ENCODE peak calls at places on chromosomes 13 and 19, in seven cellular contexts. One of them, this sample, is unnamed.
A peak's percentile ranks its signal among the peaks of the same experiment; 100 is the strongest.

GRCh38 chr19:18650468-18651001 is 13.7 kb downstream of the KLHL26 start:
- DNase-seq in fibroblast of lung: peak; percentile 92
- DNase-seq in effector memory CD4-positive, alpha-beta T cell: no peak
- DNase-seq in transverse colon: peak; percentile 55
- DNase-seq in sigmoid colon: peak; percentile 94
- DNase-seq in suprapubic skin: peak; percentile 93
- DNase-seq in ovary: peak; percentile 66
- DNase-seq in this sample: peak; percentile 66

GRCh38 chr19:1261512-1261862 is 7.6 kb upstream of the CIRBP start:
- DNase-seq in fibroblast of lung: no peak
- DNase-seq in effector memory CD4-positive, alpha-beta T cell: no peak
- DNase-seq in transverse colon: peak; percentile 46
- DNase-seq in sigmoid colon: peak; percentile 78
- DNase-seq in suprapubic skin: no peak
- DNase-seq in ovary: no peak
- DNase-seq in this sample: peak; percentile 39

GRCh38 chr13:85148009-85148408 is 651.2 kb downstream of the SLITRK6 start:
- DNase-seq in fibroblast of lung: peak; percentile 11
- DNase-seq in effector memory CD4-positive, alpha-beta T cell: no peak
- DNase-seq in transverse colon: no peak
- DNase-seq in sigmoid colon: no peak
- DNase-seq in suprapubic skin: no peak
- DNase-seq in ovary: no peak
- DNase-seq in this sample: peak; percentile 17

GRCh38 chr19:50415661-50416033 is 3.1 kb upstream of the SPIB start:
- DNase-seq in fibroblast of lung: no peak
- DNase-seq in effector memory CD4-positive, alpha-beta T cell: no peak
- DNase-seq in transverse colon: peak; percentile 80
- DNase-seq in sigmoid colon: no peak
- DNase-seq in suprapubic skin: no peak
- DNase-seq in ovary: no peak
- DNase-seq in this sample: no peak

GRCh38 chr13:37375724-37376123 is 222.8 kb downstream of the POSTN start:
- DNase-seq in fibroblast of lung: peak; percentile 28
- DNase-seq in effector memory CD4-positive, alpha-beta T cell: no peak
- DNase-seq in transverse colon: no peak
- DNase-seq in sigmoid colon: no peak
- DNase-seq in suprapubic skin: no peak
- DNase-seq in ovary: no peak
- DNase-seq in this sample: peak; percentile 22

GRCh38 chr19:36876993-36877938 is 26.6 kb downstream of the ZNF345 start:
- DNase-seq in fibroblast of lung: peak; percentile 5
- DNase-seq in effector memory CD4-positive, alpha-beta T cell: no peak
- DNase-seq in transverse colon: no peak
- DNase-seq in sigmoid colon: no peak
- DNase-seq in suprapubic skin: no peak
- DNase-seq in ovary: no peak
- DNase-seq in this sample: no peak

GRCh38 chr19:7348587-7349230 is at the start of gene ARHGEF18:
- DNase-seq in fibroblast of lung: no peak
- DNase-seq in effector memory CD4-positive, alpha-beta T cell: no peak
- DNase-seq in transverse colon: peak; percentile 40
- DNase-seq in sigmoid colon: peak; percentile 61
- DNase-seq in suprapubic skin: peak; percentile 40
- DNase-seq in ovary: no peak
- DNase-seq in this sample: no peak

GRCh38 chr19:11496391-11497163 is 9.1 kb downstream of the ZNF653 start:
- DNase-seq in fibroblast of lung: peak; percentile 83
- DNase-seq in effector memory CD4-positive, alpha-beta T cell: peak; percentile 24
- DNase-seq in transverse colon: peak; percentile 76
- DNase-seq in sigmoid colon: peak; percentile 88
- DNase-seq in suprapubic skin: no peak
- DNase-seq in ovary: peak; percentile 48
- DNase-seq in this sample: peak; percentile 74

GRCh38 chr19:535017-535835 is 3.7 kb downstream of the CDC34 start:
- DNase-seq in fibroblast of lung: no peak
- DNase-seq in effector memory CD4-positive, alpha-beta T cell: no peak
- DNase-seq in transverse colon: peak; percentile 16
- DNase-seq in sigmoid colon: peak; percentile 66
- DNase-seq in suprapubic skin: no peak
- DNase-seq in ovary: no peak
- DNase-seq in this sample: no peak

GRCh38 chr13:57624565-57625435 is 6.7 kb upstream of the PCDH17 start:
- DNase-seq in fibroblast of lung: peak; percentile 78
- DNase-seq in effector memory CD4-positive, alpha-beta T cell: no peak
- DNase-seq in transverse colon: peak; percentile 8
- DNase-seq in sigmoid colon: no peak
- DNase-seq in suprapubic skin: no peak
- DNase-seq in ovary: no peak
- DNase-seq in this sample: peak; percentile 66

GRCh38 chr19:32018014-32018413 is 327.4 kb upstream of the ZNF507 start:
- DNase-seq in fibroblast of lung: peak; percentile 95
- DNase-seq in effector memory CD4-positive, alpha-beta T cell: no peak
- DNase-seq in transverse colon: peak; percentile 19
- DNase-seq in sigmoid colon: peak; percentile 83
- DNase-seq in suprapubic skin: no peak
- DNase-seq in ovary: peak; percentile 44
- DNase-seq in this sample: no peak

GRCh38 chr13:95209109-95209508 is 92.1 kb downstream of the ABCC4 start:
- DNase-seq in fibroblast of lung: no peak
- DNase-seq in effector memory CD4-positive, alpha-beta T cell: no peak
- DNase-seq in transverse colon: no peak
- DNase-seq in sigmoid colon: no peak
- DNase-seq in suprapubic skin: no peak
- DNase-seq in ovary: no peak
- DNase-seq in this sample: no peak

GRCh38 chr13:21538280-21538679 is 65.7 kb downstream of the MICU2 start:
- DNase-seq in fibroblast of lung: no peak
- DNase-seq in effector memory CD4-positive, alpha-beta T cell: no peak
- DNase-seq in transverse colon: no peak
- DNase-seq in sigmoid colon: no peak
- DNase-seq in suprapubic skin: no peak
- DNase-seq in ovary: no peak
- DNase-seq in this sample: no peak
- H3K4me1 ChIP-seq in fibroblast of lung: no peaks in the 10 kb centered on the region
- H3K4me1 ChIP-seq in effector memory CD4-positive, alpha-beta T cell: no peaks in the 10 kb centered on the region
- H3K4me1 ChIP-seq in transverse colon: no peaks in the 10 kb centered on the region
- H3K4me1 ChIP-seq in sigmoid colon: no peaks in the 10 kb centered on the region
- H3K4me1 ChIP-seq in suprapubic skin: no peaks in the 10 kb centered on the region
- H3K4me1 ChIP-seq in ovary: no peaks in the 10 kb centered on the region
- H3K4me1 ChIP-seq in this sample: peaks cover 17% of the 10 kb centered on the region

GRCh38 chr19:16257509-16258002 is 59.8 kb downstream of the AP1M1 start:
- DNase-seq in fibroblast of lung: no peak
- DNase-seq in effector memory CD4-positive, alpha-beta T cell: no peak
- DNase-seq in transverse colon: no peak
- DNase-seq in sigmoid colon: no peak
- DNase-seq in suprapubic skin: no peak
- DNase-seq in ovary: no peak
- DNase-seq in this sample: no peak
- H3K4me1 ChIP-seq in fibroblast of lung: peaks cover 2% of the 10 kb centered on the region
- H3K4me1 ChIP-seq in effector memory CD4-positive, alpha-beta T cell: peaks cover 34% of the 10 kb centered on the region
- H3K4me1 ChIP-seq in transverse colon: peaks cover 3% of the 10 kb centered on the region
- H3K4me1 ChIP-seq in sigmoid colon: no peaks in the 10 kb centered on the region
- H3K4me1 ChIP-seq in suprapubic skin: peaks cover 31% of the 10 kb centered on the region
- H3K4me1 ChIP-seq in ovary: no peaks in the 10 kb centered on the region
- H3K4me1 ChIP-seq in this sample: no peaks in the 10 kb centered on the region

GRCh38 chr19:2413159-2413558 is 14.2 kb downstream of the TIMM13 start:
- DNase-seq in fibroblast of lung: no peak
- DNase-seq in effector memory CD4-positive, alpha-beta T cell: no peak
- DNase-seq in transverse colon: no peak
- DNase-seq in sigmoid colon: no peak
- DNase-seq in suprapubic skin: no peak
- DNase-seq in ovary: no peak
- DNase-seq in this sample: no peak

GRCh38 chr19:2412449-2412848 is 14.9 kb downstream of the TIMM13 start:
- DNase-seq in fibroblast of lung: no peak
- DNase-seq in effector memory CD4-positive, alpha-beta T cell: no peak
- DNase-seq in transverse colon: no peak
- DNase-seq in sigmoid colon: no peak
- DNase-seq in suprapubic skin: no peak
- DNase-seq in ovary: no peak
- DNase-seq in this sample: no peak

GRCh38 chr19:2415281-2415972 is 12.0 kb downstream of the TIMM13 start:
- DNase-seq in fibroblast of lung: no peak
- DNase-seq in effector memory CD4-positive, alpha-beta T cell: no peak
- DNase-seq in transverse colon: no peak
- DNase-seq in sigmoid colon: no peak
- DNase-seq in suprapubic skin: no peak
- DNase-seq in ovary: no peak
- DNase-seq in this sample: no peak

GRCh38 chr19:2411709-2412108 is 15.7 kb downstream of the TIMM13 start:
- DNase-seq in fibroblast of lung: no peak
- DNase-seq in effector memory CD4-positive, alpha-beta T cell: no peak
- DNase-seq in transverse colon: no peak
- DNase-seq in sigmoid colon: no peak
- DNase-seq in suprapubic skin: no peak
- DNase-seq in ovary: no peak
- DNase-seq in this sample: no peak

DNA sequence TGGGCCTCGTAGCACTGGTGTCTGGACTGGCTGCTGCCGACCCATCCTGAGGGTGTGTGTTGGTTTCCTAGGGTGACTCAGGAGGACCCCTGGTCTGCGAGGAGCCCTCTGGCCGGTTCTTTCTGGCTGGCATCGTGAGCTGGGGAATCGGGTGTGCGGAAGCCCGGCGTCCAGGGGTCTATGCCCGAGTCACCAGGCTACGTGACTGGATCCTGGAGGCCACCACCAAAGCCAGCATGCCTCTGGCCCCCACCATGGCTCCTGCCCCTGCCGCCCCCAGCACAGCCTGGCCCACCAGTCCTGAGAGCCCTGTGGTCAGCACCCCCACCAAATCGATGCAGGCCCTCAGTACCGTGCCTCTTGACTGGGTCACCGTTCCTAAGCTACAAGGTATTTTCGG is 13.8 kb downstream of the TIMM13 start:
- DNase-seq in fibroblast of lung: no peak
- DNase-seq in effector memory CD4-positive, alpha-beta T cell: no peak
- DNase-seq in transverse colon: no peak
- DNase-seq in sigmoid colon: no peak
- DNase-seq in suprapubic skin: no peak
- DNase-seq in ovary: no peak
- DNase-seq in this sample: no peak
- H3K4me1 ChIP-seq in fibroblast of lung: no peaks in the 10 kb centered on the region
- H3K4me1 ChIP-seq in effector memory CD4-positive, alpha-beta T cell: no peaks in the 10 kb centered on the region
- H3K4me1 ChIP-seq in transverse colon: no peaks in the 10 kb centered on the region
- H3K4me1 ChIP-seq in sigmoid colon: no peaks in the 10 kb centered on the region
- H3K4me1 ChIP-seq in suprapubic skin: no peaks in the 10 kb centered on the region
- H3K4me1 ChIP-seq in ovary: no peaks in the 10 kb centered on the region
- H3K4me1 ChIP-seq in this sample: no peaks in the 10 kb centered on the region

GRCh38 chr13:103277099-103277498 is 210.9 kb upstream of the SLC10A2 start:
- DNase-seq in fibroblast of lung: no peak
- DNase-seq in effector memory CD4-positive, alpha-beta T cell: no peak
- DNase-seq in transverse colon: no peak
- DNase-seq in sigmoid colon: no peak
- DNase-seq in suprapubic skin: no peak
- DNase-seq in ovary: no peak
- DNase-seq in this sample: no peak

GRCh38 chr13:103273825-103274224 is 207.6 kb upstream of the SLC10A2 start:
- DNase-seq in fibroblast of lung: no peak
- DNase-seq in effector memory CD4-positive, alpha-beta T cell: no peak
- DNase-seq in transverse colon: no peak
- DNase-seq in sigmoid colon: no peak
- DNase-seq in suprapubic skin: no peak
- DNase-seq in ovary: no peak
- DNase-seq in this sample: no peak

GRCh38 chr13:103277959-103278673 is 211.9 kb upstream of the SLC10A2 start:
- DNase-seq in fibroblast of lung: no peak
- DNase-seq in effector memory CD4-positive, alpha-beta T cell: no peak
- DNase-seq in transverse colon: no peak
- DNase-seq in sigmoid colon: no peak
- DNase-seq in suprapubic skin: no peak
- DNase-seq in ovary: no peak
- DNase-seq in this sample: no peak

GRCh38 chr13:103275079-103275478 is 208.9 kb upstream of the SLC10A2 start:
- DNase-seq in fibroblast of lung: no peak
- DNase-seq in effector memory CD4-positive, alpha-beta T cell: no peak
- DNase-seq in transverse colon: peak; percentile 11
- DNase-seq in sigmoid colon: no peak
- DNase-seq in suprapubic skin: no peak
- DNase-seq in ovary: no peak
- DNase-seq in this sample: no peak

DNA sequence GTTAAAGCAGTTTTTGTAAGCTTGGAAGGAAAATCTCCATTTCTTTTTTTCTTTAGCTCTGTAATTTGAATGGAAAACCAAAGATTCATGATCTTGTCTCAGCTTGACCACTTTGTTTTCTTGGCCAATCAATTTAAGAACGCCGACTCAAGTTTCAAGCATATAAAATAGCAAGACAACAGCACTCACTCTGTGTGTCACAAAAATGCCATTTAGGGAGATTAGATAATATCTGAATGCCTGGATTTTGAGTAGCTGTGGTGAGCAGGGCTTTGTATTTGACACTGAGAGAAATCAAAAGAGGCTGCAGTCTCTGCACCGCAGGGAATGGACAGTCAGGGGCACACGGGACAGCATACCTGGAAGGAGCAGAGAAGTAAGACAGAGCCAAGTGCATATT is 209.5 kb upstream of the SLC10A2 start:
- DNase-seq in fibroblast of lung: no peak
- DNase-seq in effector memory CD4-positive, alpha-beta T cell: no peak
- DNase-seq in transverse colon: no peak
- DNase-seq in sigmoid colon: no peak
- DNase-seq in suprapubic skin: no peak
- DNase-seq in ovary: no peak
- DNase-seq in this sample: no peak
- H3K4me1 ChIP-seq in fibroblast of lung: no peaks in the 10 kb centered on the region
- H3K4me1 ChIP-seq in effector memory CD4-positive, alpha-beta T cell: no peaks in the 10 kb centered on the region
- H3K4me1 ChIP-seq in transverse colon: no peaks in the 10 kb centered on the region
- H3K4me1 ChIP-seq in sigmoid colon: no peaks in the 10 kb centered on the region
- H3K4me1 ChIP-seq in suprapubic skin: no peaks in the 10 kb centered on the region
- H3K4me1 ChIP-seq in ovary: no peaks in the 10 kb centered on the region
- H3K4me1 ChIP-seq in this sample: no peaks in the 10 kb centered on the region

DNA sequence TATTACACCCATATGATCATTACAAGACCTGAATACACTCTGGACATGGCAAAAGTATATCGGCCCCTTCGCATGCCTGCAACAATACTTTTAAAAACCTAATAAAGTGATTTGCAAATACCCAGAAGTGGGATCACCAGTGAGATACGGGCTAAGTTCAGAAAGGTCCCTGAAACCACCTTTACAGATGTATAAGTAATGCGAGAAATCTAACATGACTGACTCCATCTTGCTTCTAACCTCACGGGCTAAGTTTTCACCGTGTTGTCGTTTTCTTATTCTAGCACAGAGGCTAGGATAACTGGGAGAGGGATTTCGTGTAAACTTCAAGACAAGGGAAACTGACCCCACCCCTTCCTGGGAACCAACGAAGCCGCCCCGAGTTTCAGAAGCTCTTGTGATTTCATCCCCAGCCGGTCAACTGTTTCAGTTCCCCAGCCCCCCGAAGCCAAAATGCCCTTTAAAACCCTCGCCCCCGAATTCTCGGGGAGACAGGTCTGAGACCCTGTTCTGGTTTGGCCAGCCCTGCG is 703 bp downstream of the NEK3 start:
- DNase-seq in fibroblast of lung: peak; percentile 61
- DNase-seq in effector memory CD4-positive, alpha-beta T cell: no peak
- DNase-seq in transverse colon: peak; percentile 54
- DNase-seq in sigmoid colon: peak; percentile 67
- DNase-seq in suprapubic skin: no peak
- DNase-seq in ovary: peak; percentile 27
- DNase-seq in this sample: peak; percentile 75
- H3K4me1 ChIP-seq in fibroblast of lung: peaks cover 5% of the 10 kb centered on the region
- H3K4me1 ChIP-seq in effector memory CD4-positive, alpha-beta T cell: peaks cover 9% of the 10 kb centered on the region
- H3K4me1 ChIP-seq in transverse colon: peaks cover 4% of the 10 kb centered on the region
- H3K4me1 ChIP-seq in sigmoid colon: peaks cover 10% of the 10 kb centered on the region
- H3K4me1 ChIP-seq in suprapubic skin: peaks cover 19% of the 10 kb centered on the region
- H3K4me1 ChIP-seq in ovary: peaks cover 6% of the 10 kb centered on the region
- H3K4me1 ChIP-seq in this sample: peaks cover 12% of the 10 kb centered on the region